ENCODE peak calls at places on chromosomes 1 and 21, in ten cellular contexts. F, G, U, V, S, Y, B, Q, A and X are unnamed samples.

GRCh38 chr21:43727571-43728466 is 8.9 kb downstream of the PDXK start:
- DNase-seq in Q (no peak), Y (no peak), A (no peak), U (peak), G (peak), S (peak), V (no peak), F (peak), B (peak), X (no peak)

GRCh38 chr1:207342351-207342750 is 20.9 kb downstream of the CD55 start:
- DNase-seq in A (no peak), S (no peak), G (no peak), B (no peak), V (no peak), Q (no peak), U (peak), Y (no peak), F (no peak), X (no peak)

GRCh38 chr1:180609643-180610555 is 21.9 kb upstream of the XPR1 start:
- DNase-seq in U (peak), V (no peak), S (no peak), G (peak), Q (no peak), Y (no peak), A (no peak), F (no peak), B (no peak), X (no peak)

GRCh38 chr1:3831689-3832088 is 25.3 kb downstream of the CEP104 start:
- DNase-seq in U (no peak), V (no peak), S (no peak), Q (no peak), G (no peak), B (no peak), A (no peak), Y (no peak), F (no peak), X (no peak)

GRCh38 chr1:79899914-79900313 is 893.4 kb upstream of the ADGRL4 start:
- DNase-seq in A (no peak), S (no peak), V (no peak), B (no peak), Y (peak), G (peak), F (no peak), U (peak), Q (no peak), X (no peak)

GRCh38 chr1:54551891-54552290 is 3.9 kb downstream of the ACOT11 start:
- DNase-seq in B (no peak), G (no peak), U (no peak), V (peak), Y (no peak), Q (no peak), A (no peak), F (no peak), S (no peak), X (no peak)

GRCh38 chr1:30977105-30977504 is 68.5 kb upstream of the SDC3 start:
- DNase-seq in S (no peak), V (no peak), F (no peak), Q (no peak), A (no peak), Y (peak), G (no peak), U (peak), B (no peak), X (no peak)

GRCh38 chr1:109636201-109636952 is 16.7 kb downstream of the AMPD2 start:
- DNase-seq in U (peak), S (no peak), V (peak), G (peak), B (peak), Q (no peak), A (no peak), F (no peak), Y (no peak), X (peak)

GRCh38 chr1:108692724-108693655 is 880 bp downstream of the PRPF38B start:
- DNase-seq in F (peak), S (peak), U (peak), A (no peak), Q (peak), V (peak), B (peak), Y (peak), G (peak), X (peak)

GRCh38 chr1:183096889-183097288 is 73.7 kb downstream of the LAMC1 start:
- DNase-seq in Y (peak), Q (no peak), G (peak), F (no peak), B (no peak), A (no peak), V (no peak), U (peak), S (no peak), X (no peak)

GRCh38 chr1:220680085-220680687 is 10.0 kb upstream of the C1orf115 start:
- DNase-seq in G (peak), Q (no peak), A (no peak), B (no peak), S (no peak), V (no peak), F (no peak), U (peak), Y (peak), X (peak)

GRCh38 chr1:246537441-246537840 is 28.6 kb downstream of the TFB2M start:
- DNase-seq in Y (no peak), V (peak), F (no peak), A (no peak), B (no peak), U (no peak), G (no peak), S (no peak), Q (no peak), X (no peak)

GRCh38 chr21:27498025-27498424 is 531.1 kb upstream of the ADAMTS5 start:
- DNase-seq in S (no peak), V (no peak), F (no peak), A (no peak), G (no peak), B (no peak), Y (no peak), Q (no peak), U (no peak), X (no peak)

GRCh38 chr1:179169616-179170467 is 59.6 kb downstream of the ABL2 start:
- DNase-seq in S (no peak), B (no peak), V (no peak), A (no peak), Q (no peak), Y (no peak), U (peak), G (peak), F (no peak), X (no peak)

GRCh38 chr21:42513985-42514882 is 582 bp downstream of the SLC37A1 start:
- DNase-seq in S (peak), B (peak), Y (no peak), F (peak), A (no peak), Q (peak), G (peak), V (no peak), U (no peak), X (no peak)

GRCh38 chr1:203153989-203154821 is 21.4 kb downstream of the MYBPH start:
- DNase-seq in U (no peak), Q (no peak), B (no peak), G (peak), F (no peak), A (no peak), V (no peak), S (peak), Y (no peak), X (peak)

GRCh38 chr1:5944848-5945167 is 47.4 kb downstream of the NPHP4 start:
- DNase-seq in A (no peak), Y (no peak), G (no peak), V (peak), S (no peak), Q (no peak), F (no peak), B (peak), U (no peak), X (no peak)

GRCh38 chr1:219771039-219771438 is 157.3 kb downstream of the SLC30A10 start:
- DNase-seq in F (no peak), B (no peak), G (peak), Y (peak), Q (no peak), U (peak), V (no peak), S (no peak), A (peak), X (no peak)

GRCh38 chr1:7516341-7516740 is 254.8 kb upstream of the VAMP3 start:
- DNase-seq in G (no peak), B (no peak), Q (no peak), U (no peak), F (peak), Y (peak), S (no peak), A (no peak), V (no peak), X (peak)

GRCh38 chr1:33710989-33711388 is 152.9 kb upstream of the HMGB4 start:
- DNase-seq in V (no peak), B (no peak), A (no peak), Q (no peak), Y (no peak), G (no peak), S (no peak), U (no peak), F (no peak), X (no peak)

GRCh38 chr1:90335566-90335965 is 340.7 kb downstream of the ZNF326 start:
- DNase-seq in Q (no peak), S (no peak), G (no peak), U (no peak), F (no peak), Y (no peak), B (no peak), V (no peak), A (no peak), X (no peak)

GRCh38 chr1:228364068-228364705 is 42.4 kb downstream of the TRIM11 start:
- DNase-seq in S (peak), A (no peak), Q (no peak), B (peak), V (no peak), U (no peak), G (no peak), Y (no peak), F (peak), X (peak)

GRCh38 chr1:90502696-90503095 is 214.4 kb downstream of the BARHL2 start:
- DNase-seq in A (no peak), B (no peak), F (no peak), U (no peak), V (no peak), Y (no peak), G (no peak), S (no peak), Q (no peak), X (no peak)

GRCh38 chr1:165645654-165646366 is 14.8 kb downstream of the MGST3 start:
- DNase-seq in V (no peak), Q (peak), F (no peak), Y (no peak), G (no peak), B (no peak), S (peak), A (no peak), U (no peak), X (peak)

GRCh38 chr1:27403065-27403726 is 10.8 kb downstream of the GPR3 start:
- DNase-seq in V (peak), Y (peak), S (peak), F (peak), A (no peak), G (peak), B (peak), Q (peak), U (peak), X (peak)

GRCh38 chr1:232381676-232382075 is 248.3 kb downstream of the SIPA1L2 start:
- DNase-seq in B (no peak), V (no peak), U (peak), A (no peak), G (peak), Y (no peak), S (no peak), F (no peak), Q (no peak), X (no peak)

GRCh38 chr1:25700626-25701025 is 84.0 kb downstream of the MAN1C1 start:
- DNase-seq in G (no peak), F (peak), U (no peak), Y (no peak), S (no peak), Q (no peak), V (no peak), A (no peak), B (no peak), X (peak)

GRCh38 chr1:4411862-4412261 is 242.5 kb upstream of the AJAP1 start:
- DNase-seq in Q (no peak), B (no peak), A (no peak), Y (no peak), U (no peak), V (no peak), S (no peak), F (no peak), G (no peak), X (no peak)

GRCh38 chr1:61743432-61743705 is 1.1 kb downstream of the PATJ start:
- DNase-seq in G (no peak), Q (no peak), A (no peak), V (no peak), F (no peak), Y (no peak), U (no peak), B (no peak), S (no peak), X (no peak)

GRCh38 chr1:178528219-178528962 is 15.5 kb downstream of the TEX35 start:
- DNase-seq in V (no peak), A (no peak), U (no peak), F (no peak), G (no peak), S (no peak), Y (no peak), Q (no peak), B (peak), X (no peak)

GRCh38 chr1:90809093-90809492 is 92.0 kb upstream of the BARHL2 start:
- DNase-seq in S (no peak), F (no peak), B (no peak), U (no peak), Q (no peak), Y (no peak), A (no peak), G (no peak), V (no peak), X (no peak)

GRCh38 chr1:219304227-219305226 is 130.8 kb downstream of the LYPLAL1 start:
- DNase-seq in U (peak), B (peak), G (peak), Q (no peak), S (no peak), V (no peak), Y (peak), F (peak), A (no peak), X (no peak)

GRCh38 chr1:48943393-48943792 is 166.7 kb upstream of the BEND5 start:
- DNase-seq in S (no peak), U (no peak), Q (no peak), B (no peak), F (no peak), V (no peak), A (no peak), Y (no peak), G (no peak), X (no peak)

GRCh38 chr1:7185721-7186120 is 400.5 kb downstream of the CAMTA1 start:
- DNase-seq in F (no peak), Y (no peak), Q (no peak), S (no peak), V (no peak), A (no peak), U (no peak), G (no peak), B (no peak), X (no peak)

GRCh38 chr1:3563610-3564009 is 47.7 kb downstream of the MEGF6 start:
- DNase-seq in B (no peak), Y (no peak), S (no peak), A (no peak), U (no peak), Q (no peak), V (no peak), G (no peak), F (no peak), X (no peak)

GRCh38 chr1:233393926-233394680 is 66.6 kb downstream of the MAP3K21 start:
- DNase-seq in A (no peak), F (no peak), S (no peak), Q (no peak), G (no peak), B (no peak), Y (no peak), V (no peak), U (no peak), X (no peak)

GRCh38 chr1:2050793-2051682 is 827 bp downstream of the PRKCZ start:
- DNase-seq in B (no peak), U (no peak), Q (no peak), G (no peak), Y (no peak), V (no peak), A (no peak), S (no peak), F (peak), X (no peak)

GRCh38 chr1:2047749-2048729 is 2.2 kb upstream of the PRKCZ start:
- DNase-seq in A (no peak), B (no peak), S (no peak), F (peak), Y (no peak), G (no peak), V (no peak), U (no peak), Q (peak), X (no peak)

GRCh38 chr1:2050482-2050792 is 226 bp downstream of the PRKCZ start:
- DNase-seq in G (no peak), U (no peak), Y (no peak), V (no peak), A (no peak), B (no peak), Q (no peak), S (no peak), F (peak), X (no peak)

GRCh38 chr1:2049225-2049516 is 1.0 kb upstream of the PRKCZ start:
- DNase-seq in G (no peak), A (no peak), B (no peak), Y (no peak), F (no peak), V (no peak), Q (no peak), U (no peak), S (no peak), X (no peak)

GRCh38 chr1:2049517-2050481 is at the start of gene PRKCZ:
- DNase-seq in Q (peak), A (peak), F (peak), V (peak), S (peak), Y (no peak), G (peak), B (no peak), U (no peak), X (no peak)
- H3K4me3 ChIP-seq in Q (peak), A (peak), F (peak), V (peak), S (peak), Y (no peak), G (peak), B (peak), U (no peak), X (no peak)

GRCh38 chr1:247905181-247905580 is 9.8 kb downstream of the OR2W3 start:
- DNase-seq in Y (no peak), B (no peak), F (no peak), Q (no peak), G (no peak), V (no peak), U (no peak), S (no peak), A (no peak), X (no peak)

GRCh38 chr1:247908761-247909160 is 11.3 kb upstream of the OR2T8 start:
- DNase-seq in U (no peak), F (no peak), Y (no peak), A (no peak), B (no peak), V (no peak), G (no peak), Q (no peak), S (no peak), X (no peak)

GRCh38 chr1:247904122-247904521 is 8.7 kb downstream of the OR2W3 start:
- DNase-seq in G (no peak), F (no peak), S (no peak), U (no peak), V (no peak), A (no peak), Q (no peak), B (no peak), Y (no peak), X (no peak)

GRCh38 chr1:247906504-247907047 is 11.2 kb downstream of the OR2W3 start:
- DNase-seq in S (no peak), V (no peak), B (no peak), F (no peak), G (peak), U (no peak), Q (no peak), A (no peak), Y (no peak), X (no peak)

DNA sequence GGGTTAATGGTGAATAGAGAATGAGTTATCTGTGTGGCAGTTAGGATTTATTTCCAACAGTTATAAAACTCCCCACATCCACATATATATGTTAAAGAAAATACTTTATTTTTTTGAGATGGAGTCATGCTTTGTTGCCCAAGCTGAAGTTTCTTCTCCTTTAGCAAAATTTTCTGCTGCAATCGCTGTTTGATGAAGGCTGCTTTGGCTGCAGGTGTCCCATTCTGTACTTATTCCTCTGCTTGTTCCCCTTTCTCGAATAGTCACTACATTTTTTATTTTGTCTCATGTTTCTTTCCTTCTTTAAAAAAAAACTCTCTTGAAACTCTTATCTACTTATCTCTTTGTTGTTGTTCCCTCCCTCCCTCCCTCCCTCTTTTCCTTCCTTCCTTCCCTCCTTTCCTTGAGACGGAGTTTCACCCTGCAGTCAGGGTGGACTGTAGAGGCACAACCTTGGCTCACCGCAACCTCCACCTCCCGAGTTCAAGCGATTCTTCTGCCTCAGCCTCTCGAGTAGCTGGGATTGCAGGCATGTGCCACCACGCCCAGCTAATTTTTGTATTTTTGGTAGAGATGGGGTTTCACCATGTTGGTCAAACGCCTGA is 10.6 kb downstream of the OR2W3 start:
- DNase-seq in B (no peak), A (no peak), S (no peak), G (no peak), Y (no peak), Q (no peak), F (no peak), V (no peak), U (no peak), X (no peak)
- H3K4me3 ChIP-seq in B (no peak), A (no peak), S (peak), G (no peak), Y (no peak), Q (no peak), F (no peak), V (peak), U (no peak), X (no peak)

DNA sequence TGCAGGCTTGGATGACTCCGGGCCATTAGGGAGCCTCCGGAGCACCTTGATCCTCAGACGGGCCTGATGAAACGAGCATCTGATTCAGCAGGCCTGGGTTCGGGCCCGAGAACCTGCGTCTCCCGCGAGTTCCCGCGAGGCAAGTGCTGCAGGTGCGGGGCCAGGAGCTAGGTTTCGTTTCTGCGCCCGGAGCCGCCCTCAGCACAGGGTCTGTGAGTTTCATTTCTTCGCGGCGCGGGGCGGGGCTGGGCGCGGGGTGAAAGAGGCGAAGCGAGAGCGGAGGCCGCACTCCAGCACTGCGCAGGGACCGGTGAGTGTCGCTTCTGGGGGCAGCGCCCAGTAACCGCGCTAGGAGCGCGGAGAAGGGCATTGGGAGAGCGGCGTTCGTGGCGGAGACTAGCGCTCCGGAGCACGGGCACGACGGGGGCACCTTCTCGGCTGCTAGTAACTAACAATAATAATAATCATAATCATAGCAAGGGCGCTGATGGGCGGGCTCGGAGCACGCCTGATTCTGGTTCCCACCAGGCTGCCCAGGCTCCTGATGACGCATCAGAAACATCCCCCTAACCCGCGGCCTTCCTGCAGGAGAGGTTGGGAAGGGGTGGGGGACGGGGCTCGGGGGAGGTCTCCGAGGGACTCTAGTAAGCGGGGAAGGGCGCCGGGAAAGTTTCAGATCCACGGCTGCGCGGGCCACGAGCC is at the start of gene MX1:
- DNase-seq in F (peak), G (peak), S (peak), U (peak), B (peak), V (peak), A (no peak), Q (peak), Y (no peak), X (no peak)
- H3K4me3 ChIP-seq in F (peak), G (peak), S (peak), U (peak), B (peak), V (peak), A (peak), Q (peak), Y (no peak), X (no peak)

DNA sequence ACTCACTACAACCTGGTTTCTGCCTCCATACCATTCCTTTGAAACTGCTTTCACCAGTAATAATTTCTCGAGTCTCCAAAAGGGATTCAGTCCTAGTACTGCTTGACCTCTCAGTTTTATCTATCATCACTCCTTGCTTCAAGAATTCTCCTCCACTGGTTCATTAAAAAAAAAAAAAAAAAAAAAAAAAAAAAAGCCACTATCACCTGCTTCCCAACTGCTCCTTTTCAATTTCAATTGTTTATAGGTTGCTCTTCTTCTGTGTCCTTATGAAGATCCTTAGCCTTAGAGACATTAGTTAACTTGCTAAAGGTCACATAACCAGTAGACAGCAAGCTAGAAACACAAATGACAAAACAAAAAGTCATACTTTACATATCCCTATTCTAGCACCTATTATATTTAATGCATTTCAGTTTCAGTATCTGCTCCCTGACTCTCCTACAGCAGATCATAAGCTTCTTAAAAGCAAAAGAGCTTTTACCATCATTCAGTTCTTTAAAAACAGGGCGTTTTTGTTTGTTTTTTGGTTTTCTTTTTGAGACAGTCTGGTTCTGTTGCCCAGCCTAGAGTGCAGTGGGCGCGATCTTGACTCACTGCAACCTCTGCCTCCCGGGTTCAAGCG is 7.1 kb downstream of the NRDC start:
- DNase-seq in A (no peak), B (no peak), Y (no peak), F (no peak), U (no peak), S (no peak), V (no peak), Q (no peak), G (no peak), X (no peak)
- H3K4me3 ChIP-seq in A (no peak), B (no peak), Y (no peak), F (no peak), U (no peak), S (no peak), V (no peak), Q (no peak), G (no peak), X (no peak)